ENCODE peak calls at places on chromosome 4, in ten cellular contexts. Y, R, V, S, D, B, M, H, X and J are unnamed samples.
A peak's percentile ranks its signal among the peaks of the same experiment; 100 is the strongest.

GRCh38 chr4:10267066-10267465 is 150.5 kb upstream of the WDR1 start:
- DNase-seq in Y (no peak), R (no peak), V (no peak), S (no peak), D (no peak), B (peak; percentile 4), M (no peak), H (no peak), X (peak; percentile 22), J (no peak)

GRCh38 chr4:13783800-13784411 is 156.4 kb upstream of the BOD1L1 start:
- DNase-seq in Y (no peak), R (no peak), V (no peak), S (peak; percentile 20), D (no peak), B (no peak), M (no peak), H (no peak), X (no peak), J (no peak)

GRCh38 chr4:57132746-57133142 is 22.6 kb upstream of the IGFBP7 start:
- DNase-seq in Y (no peak), R (no peak), V (no peak), S (no peak), D (no peak), B (peak; percentile 59), M (no peak), H (no peak), X (no peak), J (no peak)

GRCh38 chr4:110628321-110629213 is 5.7 kb upstream of the PITX2 start:
- DNase-seq in Y (no peak), R (no peak), V (no peak), S (no peak), D (no peak), B (no peak), M (no peak), H (no peak), X (no peak), J (no peak)

GRCh38 chr4:712916-713632 is 7.4 kb downstream of the PCGF3 start:
- DNase-seq in Y (no peak), R (no peak), V (no peak), S (no peak), D (no peak), B (no peak), M (no peak), H (no peak), X (no peak), J (no peak)

GRCh38 chr4:56197387-56197786 is 189.9 kb downstream of the AASDH start:
- DNase-seq in Y (no peak), R (no peak), V (no peak), S (no peak), D (no peak), B (no peak), M (no peak), H (no peak), X (peak; percentile 48), J (no peak)

GRCh38 chr4:103137446-103137827 is 37.8 kb upstream of the BDH2 start:
- DNase-seq in Y (no peak), R (peak; percentile 54), V (no peak), S (peak; percentile 50), D (no peak), B (no peak), M (no peak), H (no peak), X (no peak), J (no peak)

GRCh38 chr4:52641853-52642563 is 17.1 kb downstream of the USP46 start:
- DNase-seq in Y (no peak), R (no peak), V (no peak), S (no peak), D (no peak), B (no peak), M (no peak), H (no peak), X (no peak), J (no peak)

GRCh38 chr4:67533112-67533511 is 12.2 kb downstream of the CENPC start:
- DNase-seq in Y (no peak), R (no peak), V (no peak), S (no peak), D (no peak), B (no peak), M (no peak), H (no peak), X (no peak), J (no peak)

GRCh38 chr4:108685036-108685686 is 34.8 kb downstream of the OSTC start:
- DNase-seq in Y (no peak), R (no peak), V (no peak), S (no peak), D (no peak), B (no peak), M (no peak), H (no peak), X (no peak), J (no peak)

GRCh38 chr4:151931563-151931962 is 170.8 kb upstream of the GATB start:
- DNase-seq in Y (no peak), R (no peak), V (no peak), S (no peak), D (no peak), B (peak; percentile 47), M (no peak), H (no peak), X (no peak), J (no peak)

GRCh38 chr4:60565558-60565957 is 634.6 kb upstream of the ADGRL3 start:
- DNase-seq in Y (no peak), R (no peak), V (no peak), S (no peak), D (no peak), B (no peak), M (no peak), H (no peak), X (no peak), J (no peak)

GRCh38 chr4:142567620-142568451 is 278.3 kb downstream of the INPP4B start:
- DNase-seq in Y (no peak), R (no peak), V (no peak), S (no peak), D (no peak), B (no peak), M (no peak), H (no peak), X (peak; percentile 63), J (no peak)

GRCh38 chr4:6892909-6893202 is 16.8 kb upstream of the TBC1D14 start:
- DNase-seq in Y (no peak), R (no peak), V (no peak), S (no peak), D (no peak), B (no peak), M (no peak), H (no peak), X (no peak), J (no peak)